ENCODE peak calls at places on chromosome 17, in four cellular contexts. V, H, O and D are unnamed samples.

GRCh38 chr17:39605492-39606433 is 2.0 kb downstream of the NEUROD2 start:
- DNase-seq in V (no peak), H (no peak), O (no peak), D (no peak)

GRCh38 chr17:59706900-59707181 is 389 bp downstream of the PTRH2 start:
- DNase-seq in V (no peak), H (no peak), O (no peak), D (no peak)

GRCh38 chr17:28532063-28532960 is 20.1 kb downstream of the UNC119 start:
- DNase-seq in V (no peak), H (no peak), O (no peak), D (no peak)

GRCh38 chr17:76121932-76122383 is 18.4 kb upstream of the EXOC7 start:
- DNase-seq in V (no peak), H (no peak), O (no peak), D (peak)

GRCh38 chr17:29589524-29590260 is at the start of gene GIT1:
- DNase-seq in V (peak), H (peak), O (peak), D (peak)

GRCh38 chr17:44565866-44566443 is 8.7 kb downstream of the FZD2 start:
- DNase-seq in V (no peak), H (no peak), O (no peak), D (peak)

GRCh38 chr17:52134641-52135040 is 23.9 kb downstream of the CA10 start:
- DNase-seq in V (no peak), H (no peak), O (no peak), D (no peak)

GRCh38 chr17:69090365-69090764 is 29.6 kb upstream of the ABCA9 start:
- DNase-seq in V (no peak), H (no peak), O (no peak), D (no peak)

GRCh38 chr17:41917957-41918391 is 777 bp downstream of the ACLY start:
- DNase-seq in V (no peak), H (peak), O (peak), D (peak)

GRCh38 chr17:83079340-83079747 is at the start of gene METRNL:
- DNase-seq in V (peak), H (peak), O (peak), D (peak)

GRCh38 chr17:83125515-83126274 is 46.3 kb downstream of the METRNL start:
- DNase-seq in V (no peak), H (peak), O (peak), D (no peak)

GRCh38 chr17:61587807-61588660 is 3.0 kb downstream of the NACA2 start:
- DNase-seq in V (no peak), H (no peak), O (no peak), D (no peak)

GRCh38 chr17:746783-747629 is 5.1 kb downstream of the GEMIN4 start:
- DNase-seq in V (no peak), H (no peak), O (no peak), D (no peak)

GRCh38 chr17:36749493-36749892 is 148.1 kb downstream of the MRM1 start:
- DNase-seq in V (no peak), H (no peak), O (no peak), D (no peak)

GRCh38 chr17:63446981-63447687 is 1.0 kb upstream of the CYB561 start:
- DNase-seq in V (no peak), H (peak), O (no peak), D (no peak)

GRCh38 chr17:28807925-28808641 is 34.5 kb downstream of the FAM222B start:
- DNase-seq in V (peak), H (no peak), O (peak), D (no peak)

GRCh38 chr17:74742978-74743545 is 5.4 kb upstream of the NHERF1 start:
- DNase-seq in V (no peak), H (no peak), O (no peak), D (no peak)

GRCh38 chr17:35236821-35237220 is 6.1 kb upstream of the SLFN5 start:
- DNase-seq in V (no peak), H (no peak), O (no peak), D (no peak)

GRCh38 chr17:75589017-75589918 is 1.7 kb downstream of the MYO15B start:
- DNase-seq in V (peak), H (peak), O (peak), D (peak)

GRCh38 chr17:31249742-31250141 is 47.3 kb downstream of the OMG start:
- DNase-seq in V (no peak), H (no peak), O (no peak), D (no peak)

GRCh38 chr17:19319771-19320505 is 42.6 kb downstream of the B9D1 start:
- DNase-seq in V (no peak), H (no peak), O (no peak), D (no peak)

GRCh38 chr17:72901657-72902056 is 190.8 kb downstream of the SLC39A11 start:
- DNase-seq in V (no peak), H (no peak), O (no peak), D (peak)

GRCh38 chr17:64063088-64063487 is 42.7 kb upstream of the ICAM2 start:
- DNase-seq in V (no peak), H (no peak), O (no peak), D (no peak)

GRCh38 chr17:80261895-80262279 is 1.2 kb downstream of the RNF213 start:
- DNase-seq in V (no peak), H (no peak), O (no peak), D (no peak)

GRCh38 chr17:80262291-80262690 is 1.6 kb downstream of the RNF213 start:
- DNase-seq in V (no peak), H (no peak), O (no peak), D (peak)

GRCh38 chr17:80260791-80261158 is at the start of gene RNF213:
- DNase-seq in V (peak), H (peak), O (peak), D (peak)

GRCh38 chr17:80259642-80260535 is 763 bp upstream of the RNF213 start:
- DNase-seq in V (peak), H (peak), O (peak), D (peak)

GRCh38 chr17:80261159-80261894 is 675 bp downstream of the RNF213 start:
- DNase-seq in V (peak), H (peak), O (peak), D (peak)
- TF ChIP-seq POLR2A in V (peak), H (peak), O (no peak), D (peak)

GRCh38 chr17:20999841-21000532 is 42.8 kb downstream of the USP22 start:
- DNase-seq in V (no peak), H (no peak), O (no peak), D (no peak)
- TF ChIP-seq POLR2A in V (no peak), H (no peak), O (no peak), D (no peak)

DNA sequence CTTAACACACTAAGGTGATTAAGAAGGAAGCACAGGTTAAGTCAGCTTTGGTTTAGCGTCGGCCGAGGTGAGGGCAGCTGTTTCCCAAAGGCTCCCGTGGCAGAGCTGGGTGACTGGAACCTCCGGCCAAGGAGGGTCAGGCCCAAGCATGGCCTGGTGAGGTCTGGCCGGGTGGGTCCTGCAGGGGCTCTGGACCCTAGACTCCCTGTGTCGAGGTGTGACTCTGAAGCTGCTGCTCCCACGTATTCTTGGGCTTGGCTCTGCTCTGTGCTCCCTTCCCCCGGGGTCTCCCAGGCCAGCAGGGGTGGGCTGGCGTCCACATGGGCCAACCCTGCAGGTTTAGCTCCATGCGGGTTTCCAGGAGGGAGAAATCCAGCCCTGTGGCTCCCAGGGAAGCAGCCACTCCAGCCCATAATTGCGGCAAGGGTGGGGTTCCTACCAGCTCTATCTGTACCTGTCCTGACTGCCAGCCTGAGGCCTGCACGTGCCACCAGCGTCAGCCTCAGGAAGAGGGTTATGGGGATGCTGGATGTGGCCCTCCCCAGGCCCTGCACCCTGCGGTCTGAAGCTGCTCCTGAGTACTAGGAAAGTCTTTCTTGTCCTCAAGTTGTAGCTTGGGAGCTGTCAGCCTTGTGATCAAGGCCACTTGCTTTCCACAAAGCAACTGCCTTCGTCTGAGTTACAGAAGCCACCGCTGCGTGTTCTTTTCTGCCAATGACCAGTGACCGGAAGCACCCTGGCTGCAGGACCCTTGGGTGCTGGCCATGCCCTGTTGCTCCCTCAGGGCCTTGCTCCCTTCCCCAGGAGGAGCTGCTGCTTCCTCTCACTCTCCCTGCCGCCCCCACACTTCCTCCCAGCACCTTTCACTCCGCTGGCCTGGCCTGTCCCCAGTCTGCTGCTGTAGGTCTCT is 4.8 kb downstream of the CDK5R1 start:
- DNase-seq in V (no peak), H (no peak), O (no peak), D (no peak)
- TF ChIP-seq POLR2A in V (no peak), H (no peak), O (no peak), D (no peak)

GRCh38 chr17:2416010-2416734 is 15.3 kb upstream of the MNT start:
- DNase-seq in V (peak), H (peak), O (peak), D (peak)
- TF ChIP-seq POLR2A in V (no peak), H (no peak), O (no peak), D (no peak)

GRCh38 chr17:8288336-8289102 is at the start of gene RANGRF:
- DNase-seq in V (peak), H (peak), O (peak), D (peak)
- TF ChIP-seq POLR2A in V (peak), H (peak), O (peak), D (peak)

GRCh38 chr17:57948555-57949420 is 6.4 kb downstream of the CUEDC1 start:
- DNase-seq in V (peak), H (no peak), O (no peak), D (peak)
- TF ChIP-seq POLR2A in V (no peak), H (no peak), O (no peak), D (no peak)

GRCh38 chr17:16446338-16446983 is 31.1 kb downstream of the TRPV2 start:
- DNase-seq in V (no peak), H (no peak), O (no peak), D (no peak)
- TF ChIP-seq POLR2A in V (no peak), H (no peak), O (no peak), D (no peak)

GRCh38 chr17:57405486-57406072 is 149.3 kb downstream of the MSI2 start:
- DNase-seq in V (no peak), H (no peak), O (no peak), D (no peak)

GRCh38 chr17:57408064-57408811 is 151.9 kb downstream of the MSI2 start:
- DNase-seq in V (no peak), H (peak), O (no peak), D (no peak)

GRCh38 chr17:57406981-57407286 is 150.6 kb downstream of the MSI2 start:
- DNase-seq in V (no peak), H (no peak), O (no peak), D (no peak)

GRCh38 chr17:57406131-57406980 is 150.0 kb downstream of the MSI2 start:
- DNase-seq in V (no peak), H (no peak), O (no peak), D (peak)

DNA sequence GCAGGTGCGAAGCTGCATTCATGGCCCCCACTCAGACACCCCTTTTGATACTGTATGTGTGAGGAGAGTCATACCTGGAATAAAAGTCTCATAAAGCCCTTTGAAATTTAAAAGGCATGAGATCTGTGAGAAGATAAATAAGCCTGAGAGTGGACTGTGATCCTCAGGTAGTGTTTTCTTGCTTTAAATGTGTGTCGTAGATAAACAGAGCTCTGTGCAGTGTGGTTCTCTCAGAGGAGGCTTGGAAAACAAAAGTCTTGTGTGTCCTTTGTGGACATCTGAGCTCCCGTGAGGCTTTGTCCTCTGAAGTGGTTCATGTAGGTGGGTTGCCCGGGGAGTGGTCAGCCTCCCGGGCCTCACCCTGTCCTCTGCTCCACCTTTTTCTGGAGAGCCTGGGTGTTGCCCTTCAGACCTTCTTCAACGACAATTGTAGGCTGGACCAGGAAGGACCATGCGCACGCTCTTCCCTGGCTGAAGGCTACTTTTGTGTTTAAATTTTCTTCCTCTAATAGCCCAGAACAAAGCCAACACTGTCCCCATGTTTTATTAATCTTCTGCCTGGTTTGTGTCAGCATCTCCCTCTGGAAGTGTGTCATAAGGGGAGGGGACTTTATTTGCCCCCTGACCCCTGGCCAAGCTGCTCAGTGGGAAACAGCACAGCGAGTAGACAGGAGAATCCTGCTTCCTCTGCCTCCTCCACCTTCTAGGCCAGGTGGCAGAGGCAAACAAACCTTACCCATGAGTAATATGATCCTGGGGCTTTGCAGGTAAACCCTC is 151.2 kb downstream of the MSI2 start:
- DNase-seq in V (no peak), H (peak), O (no peak), D (no peak)
- TF ChIP-seq POLR2A in V (no peak), H (peak), O (no peak), D (no peak)

DNA sequence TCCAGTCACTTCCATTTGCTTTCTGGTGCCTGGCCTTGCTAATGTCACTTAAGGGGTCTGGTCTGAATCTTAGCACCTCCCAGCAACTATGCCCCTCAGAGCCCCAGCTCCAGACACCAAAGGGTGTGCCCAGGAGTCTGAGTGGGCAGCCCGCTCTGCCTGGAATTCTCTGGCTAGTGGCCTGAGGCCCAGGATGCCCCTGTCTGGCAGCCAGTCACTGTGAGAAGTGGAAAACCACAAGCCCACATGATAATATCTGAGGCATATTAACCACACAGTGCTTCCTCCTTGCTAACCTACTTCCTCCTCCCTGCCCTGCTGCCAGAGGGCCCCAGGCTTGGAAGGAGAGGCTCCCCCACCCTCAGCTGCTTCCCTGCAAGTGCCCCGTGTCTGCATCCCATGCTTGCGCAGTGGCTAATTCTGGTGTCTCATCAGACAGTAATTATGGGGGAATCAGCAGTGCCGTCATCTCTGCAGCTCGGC is 14.0 kb downstream of the SRCIN1 start:
- DNase-seq in V (no peak), H (no peak), O (no peak), D (no peak)
- TF ChIP-seq POLR2A in V (no peak), H (no peak), O (no peak), D (no peak)

DNA sequence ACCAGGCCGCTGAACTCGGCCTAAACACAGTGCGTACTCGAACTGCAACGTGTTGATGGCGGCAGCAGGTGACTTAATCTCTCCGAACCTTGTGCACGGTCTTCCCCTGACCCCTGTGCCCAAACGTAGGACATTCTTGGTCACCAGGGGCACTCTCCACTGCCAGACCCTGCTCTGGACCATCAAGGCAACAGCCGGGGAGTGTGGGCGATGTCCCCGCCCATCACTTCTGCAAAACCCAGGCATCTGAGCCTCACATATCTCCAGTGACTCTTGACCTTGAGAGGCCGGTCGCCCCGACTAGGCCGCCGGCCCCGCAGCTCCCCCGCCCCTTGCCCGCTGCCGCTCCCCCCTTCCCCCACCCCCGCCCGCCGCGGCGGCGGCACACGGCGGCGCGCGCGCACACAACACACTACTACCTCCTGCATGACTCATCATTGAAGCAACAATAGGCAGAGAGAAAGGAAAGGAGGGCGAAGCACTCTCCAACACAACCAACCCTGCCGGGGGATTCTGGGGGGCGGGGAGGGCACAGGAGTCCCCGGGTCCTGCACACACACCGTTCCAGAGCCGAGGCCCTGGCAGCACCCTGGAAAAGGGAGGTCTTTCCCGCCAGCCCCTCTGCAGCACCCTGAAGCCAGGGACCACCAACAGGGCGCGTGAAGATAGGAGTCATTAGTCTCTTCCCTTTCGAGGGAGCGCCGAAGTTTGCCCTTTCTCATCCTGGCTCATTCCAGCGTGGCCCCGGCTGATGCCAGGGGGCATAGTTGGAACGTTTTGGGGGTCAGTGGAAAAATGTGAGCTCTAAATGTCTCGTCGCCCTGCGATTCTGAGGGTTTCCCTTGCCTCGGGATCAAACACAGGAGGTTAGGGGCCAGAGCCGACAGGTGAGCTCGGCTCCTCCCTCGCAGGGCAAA is 1.9 kb downstream of the MNT start:
- DNase-seq in V (peak), H (peak), O (peak), D (peak)
- TF ChIP-seq POLR2A in V (no peak), H (no peak), O (no peak), D (no peak)